ENCODE peak calls at places on chromosomes 3 and 15, in ten cellular contexts. One of them, this sample, is unnamed.

GRCh38 chr3:5264093-5264610 is 76.6 kb downstream of the EDEM1 start:
- DNase-seq in testis: no peak
- DNase-seq in uterus: no peak
- DNase-seq in tibial nerve: no peak
- DNase-seq in lower leg skin: no peak
- DNase-seq in NB4: no peak
- DNase-seq in stomach: no peak
- DNase-seq in sigmoid colon: no peak
- DNase-seq in heart left ventricle: no peak
- DNase-seq in adrenal gland: no peak
- DNase-seq in this sample: no peak

GRCh38 chr3:65603631-65604030 is 435.1 kb downstream of the MAGI1 start:
- DNase-seq in tibial nerve: no peak
- DNase-seq in NB4: no peak
- DNase-seq in sigmoid colon: no peak
- DNase-seq in stomach: no peak
- DNase-seq in lower leg skin: no peak
- DNase-seq in testis: no peak
- DNase-seq in adrenal gland: no peak
- DNase-seq in heart left ventricle: no peak
- DNase-seq in uterus: no peak
- DNase-seq in this sample: no peak

GRCh38 chr15:71730277-71731144 is 79.8 kb upstream of the NR2E3 start:
- DNase-seq in NB4: peak; percentile 66
- DNase-seq in adrenal gland: peak; percentile 51
- DNase-seq in lower leg skin: peak; percentile 44
- DNase-seq in sigmoid colon: no peak
- DNase-seq in tibial nerve: peak; percentile 73
- DNase-seq in testis: peak; percentile 70
- DNase-seq in uterus: peak; percentile 45
- DNase-seq in stomach: peak; percentile 49
- DNase-seq in heart left ventricle: no peak
- DNase-seq in this sample: peak; percentile 49

GRCh38 chr3:16300881-16301359 is 35.9 kb downstream of the OXNAD1 start:
- DNase-seq in heart left ventricle: no peak
- DNase-seq in uterus: no peak
- DNase-seq in lower leg skin: no peak
- DNase-seq in stomach: no peak
- DNase-seq in NB4: no peak
- DNase-seq in adrenal gland: no peak
- DNase-seq in sigmoid colon: no peak
- DNase-seq in tibial nerve: no peak
- DNase-seq in testis: no peak
- DNase-seq in this sample: no peak

GRCh38 chr3:177035678-177036077 is 161.6 kb downstream of the TBL1XR1 start:
- DNase-seq in tibial nerve: no peak
- DNase-seq in stomach: no peak
- DNase-seq in NB4: no peak
- DNase-seq in heart left ventricle: no peak
- DNase-seq in adrenal gland: no peak
- DNase-seq in sigmoid colon: no peak
- DNase-seq in lower leg skin: no peak
- DNase-seq in testis: no peak
- DNase-seq in uterus: no peak
- DNase-seq in this sample: no peak

GRCh38 chr3:83968386-83968785 is 990.4 kb upstream of the CADM2 start:
- DNase-seq in sigmoid colon: no peak
- DNase-seq in testis: no peak
- DNase-seq in adrenal gland: no peak
- DNase-seq in stomach: no peak
- DNase-seq in NB4: no peak
- DNase-seq in lower leg skin: no peak
- DNase-seq in tibial nerve: no peak
- DNase-seq in heart left ventricle: no peak
- DNase-seq in uterus: no peak
- DNase-seq in this sample: no peak

GRCh38 chr3:43105597-43106292 is at the start of gene POMGNT2:
- DNase-seq in sigmoid colon: peak; percentile 93
- DNase-seq in heart left ventricle: peak; percentile 93
- DNase-seq in NB4: peak; percentile 65
- DNase-seq in stomach: peak; percentile 92
- DNase-seq in adrenal gland: peak; percentile 94
- DNase-seq in tibial nerve: peak; percentile 77
- DNase-seq in lower leg skin: peak; percentile 83
- DNase-seq in uterus: peak; percentile 89
- DNase-seq in testis: peak; percentile 96
- DNase-seq in this sample: peak; percentile 92

GRCh38 chr3:178295257-178295912 is 240.9 kb upstream of the KCNMB2 start:
- DNase-seq in NB4: no peak
- DNase-seq in adrenal gland: no peak
- DNase-seq in tibial nerve: peak; percentile 21
- DNase-seq in stomach: no peak
- DNase-seq in sigmoid colon: no peak
- DNase-seq in heart left ventricle: peak; percentile 27
- DNase-seq in lower leg skin: peak; percentile 43
- DNase-seq in testis: no peak
- DNase-seq in uterus: peak; percentile 45
- DNase-seq in this sample: no peak

DNA sequence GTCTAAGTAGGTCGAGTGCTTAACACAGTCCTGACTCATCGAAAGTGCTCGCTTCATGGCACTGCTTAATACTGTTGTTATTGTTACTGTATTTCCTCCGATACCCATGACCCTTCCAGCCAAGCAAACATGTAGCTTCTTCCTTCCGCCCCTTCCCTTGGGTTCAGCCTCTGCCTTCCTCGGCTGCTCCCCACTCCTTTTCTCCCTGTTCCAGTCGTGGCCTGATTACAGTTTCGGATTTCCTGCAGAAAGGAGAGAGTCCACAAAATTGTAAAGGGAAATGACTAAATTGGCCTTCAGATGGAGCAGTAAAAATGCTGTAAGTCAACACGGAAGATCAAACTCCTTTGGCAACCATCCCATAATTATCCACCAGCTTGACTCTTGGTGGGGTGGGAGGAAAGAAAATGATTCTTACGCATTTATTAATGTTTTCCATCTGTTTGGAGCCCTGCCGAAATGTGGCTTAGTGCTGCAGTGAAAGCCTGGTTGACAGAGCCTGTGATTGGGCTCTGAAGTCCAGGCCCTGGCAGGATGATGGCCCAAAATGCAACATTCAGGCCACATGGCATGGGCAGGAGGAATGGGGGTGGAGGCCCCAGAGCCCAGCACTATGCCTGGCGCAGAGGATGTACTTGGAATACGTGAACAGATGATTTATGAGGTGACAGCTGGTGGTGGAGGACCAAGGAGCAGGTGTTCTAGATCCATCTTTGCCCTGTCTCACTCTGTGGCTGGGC is 37.6 kb downstream of the FAM3D start:
- DNase-seq in uterus: peak; percentile 41
- DNase-seq in testis: peak; percentile 55
- DNase-seq in stomach: no peak
- DNase-seq in heart left ventricle: no peak
- DNase-seq in tibial nerve: peak; percentile 91
- DNase-seq in adrenal gland: no peak
- DNase-seq in lower leg skin: peak; percentile 53
- DNase-seq in sigmoid colon: no peak
- DNase-seq in NB4: no peak
- DNase-seq in this sample: peak; percentile 73
- TF ChIP-seq CTCF in uterus: no peak
- TF ChIP-seq CTCF in testis: no peak
- TF ChIP-seq CTCF in stomach: no peak
- TF ChIP-seq CTCF in heart left ventricle: no peak
- TF ChIP-seq CTCF in tibial nerve: no peak
- TF ChIP-seq CTCF in adrenal gland: no peak
- TF ChIP-seq CTCF in lower leg skin: no peak
- TF ChIP-seq CTCF in sigmoid colon: no peak
- TF ChIP-seq CTCF in NB4: no peak
- TF ChIP-seq CTCF in this sample: no peak

GRCh38 chr3:196737655-196738054 is 2.0 kb upstream of the PAK2 start:
- DNase-seq in NB4: no peak
- DNase-seq in lower leg skin: no peak
- DNase-seq in testis: no peak
- DNase-seq in sigmoid colon: no peak
- DNase-seq in tibial nerve: no peak
- DNase-seq in stomach: no peak
- DNase-seq in uterus: no peak
- DNase-seq in heart left ventricle: no peak
- DNase-seq in adrenal gland: no peak
- DNase-seq in this sample: no peak

GRCh38 chr3:196741401-196741761 is 1.7 kb downstream of the PAK2 start:
- DNase-seq in NB4: no peak
- DNase-seq in testis: no peak
- DNase-seq in heart left ventricle: no peak
- DNase-seq in adrenal gland: no peak
- DNase-seq in tibial nerve: no peak
- DNase-seq in lower leg skin: no peak
- DNase-seq in uterus: no peak
- DNase-seq in stomach: no peak
- DNase-seq in sigmoid colon: no peak
- DNase-seq in this sample: no peak

GRCh38 chr3:196736670-196737374 is 2.8 kb upstream of the PAK2 start:
- DNase-seq in testis: no peak
- DNase-seq in tibial nerve: no peak
- DNase-seq in lower leg skin: no peak
- DNase-seq in NB4: no peak
- DNase-seq in uterus: no peak
- DNase-seq in heart left ventricle: no peak
- DNase-seq in stomach: no peak
- DNase-seq in sigmoid colon: no peak
- DNase-seq in adrenal gland: no peak
- DNase-seq in this sample: no peak

GRCh38 chr3:196739671-196740475 is at the start of gene PAK2:
- DNase-seq in NB4: peak; percentile 96
- DNase-seq in sigmoid colon: peak; percentile 94
- DNase-seq in uterus: peak; percentile 88
- DNase-seq in testis: peak; percentile 95
- DNase-seq in heart left ventricle: peak; percentile 94
- DNase-seq in tibial nerve: peak; percentile 79
- DNase-seq in lower leg skin: peak; percentile 89
- DNase-seq in adrenal gland: peak; percentile 93
- DNase-seq in stomach: peak; percentile 94
- DNase-seq in this sample: peak; percentile 92

GRCh38 chr3:196740476-196741400 is 1.1 kb downstream of the PAK2 start:
- DNase-seq in tibial nerve: peak; percentile 18
- DNase-seq in lower leg skin: peak; percentile 21
- DNase-seq in sigmoid colon: no peak
- DNase-seq in testis: peak; percentile 43
- DNase-seq in adrenal gland: peak; percentile 28
- DNase-seq in stomach: no peak
- DNase-seq in uterus: peak; percentile 19
- DNase-seq in heart left ventricle: no peak
- DNase-seq in NB4: peak; percentile 51
- DNase-seq in this sample: no peak
- TF ChIP-seq POLR2A in tibial nerve: no peak
- TF ChIP-seq POLR2A in lower leg skin: no peak
- TF ChIP-seq POLR2A in sigmoid colon: no peak
- TF ChIP-seq POLR2A in testis: no peak
- TF ChIP-seq POLR2A in adrenal gland: no peak
- TF ChIP-seq POLR2A in stomach: no peak
- TF ChIP-seq POLR2A in uterus: no peak
- TF ChIP-seq POLR2A in heart left ventricle: no peak
- TF ChIP-seq POLR2A in NB4: no peak
- TF ChIP-seq POLR2A in this sample: no peak

GRCh38 chr3:154971341-154971740 is 108.8 kb upstream of the MME start:
- DNase-seq in testis: no peak
- DNase-seq in heart left ventricle: no peak
- DNase-seq in uterus: no peak
- DNase-seq in NB4: no peak
- DNase-seq in lower leg skin: no peak
- DNase-seq in stomach: no peak
- DNase-seq in tibial nerve: no peak
- DNase-seq in adrenal gland: no peak
- DNase-seq in sigmoid colon: no peak
- DNase-seq in this sample: no peak

GRCh38 chr3:154967090-154967489 is 113.0 kb upstream of the MME start:
- DNase-seq in lower leg skin: no peak
- DNase-seq in testis: no peak
- DNase-seq in NB4: no peak
- DNase-seq in uterus: no peak
- DNase-seq in tibial nerve: no peak
- DNase-seq in heart left ventricle: no peak
- DNase-seq in adrenal gland: no peak
- DNase-seq in stomach: no peak
- DNase-seq in sigmoid colon: no peak
- DNase-seq in this sample: no peak

GRCh38 chr3:154970796-154971195 is 109.3 kb upstream of the MME start:
- DNase-seq in testis: no peak
- DNase-seq in heart left ventricle: no peak
- DNase-seq in sigmoid colon: no peak
- DNase-seq in NB4: peak; percentile 1
- DNase-seq in stomach: no peak
- DNase-seq in lower leg skin: no peak
- DNase-seq in tibial nerve: no peak
- DNase-seq in uterus: no peak
- DNase-seq in adrenal gland: no peak
- DNase-seq in this sample: no peak

GRCh38 chr3:154971771-154972326 is 108.3 kb upstream of the MME start:
- DNase-seq in NB4: no peak
- DNase-seq in adrenal gland: no peak
- DNase-seq in stomach: no peak
- DNase-seq in lower leg skin: no peak
- DNase-seq in tibial nerve: no peak
- DNase-seq in uterus: no peak
- DNase-seq in heart left ventricle: no peak
- DNase-seq in testis: no peak
- DNase-seq in sigmoid colon: no peak
- DNase-seq in this sample: no peak

DNA sequence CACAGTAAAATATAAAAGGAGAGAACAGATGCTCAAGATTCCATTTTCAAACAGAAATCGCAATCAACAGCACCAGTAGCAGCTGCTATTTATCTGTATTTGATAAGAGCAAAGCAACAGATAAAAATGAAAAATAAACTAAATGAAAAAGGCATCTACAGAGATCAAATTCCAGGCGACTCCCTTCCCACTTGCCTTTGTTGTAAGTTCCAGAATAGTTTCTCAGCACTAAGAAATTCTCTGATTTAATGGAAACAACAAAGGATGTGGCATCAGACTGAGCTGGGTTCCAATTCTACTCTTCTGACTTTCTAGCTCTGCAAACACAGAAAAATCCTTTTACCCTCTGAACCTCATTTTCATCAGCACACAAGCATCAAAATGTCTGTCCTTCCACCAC is 110.8 kb upstream of the MME start:
- DNase-seq in tibial nerve: no peak
- DNase-seq in adrenal gland: no peak
- DNase-seq in lower leg skin: no peak
- DNase-seq in sigmoid colon: no peak
- DNase-seq in stomach: no peak
- DNase-seq in heart left ventricle: no peak
- DNase-seq in uterus: no peak
- DNase-seq in NB4: no peak
- DNase-seq in testis: no peak
- DNase-seq in this sample: no peak
- H3K4me3 ChIP-seq in tibial nerve: no peak overlapping the region
- H3K4me3 ChIP-seq in adrenal gland: no peak overlapping the region
- H3K4me3 ChIP-seq in lower leg skin: no peak overlapping the region
- H3K4me3 ChIP-seq in sigmoid colon: no peak overlapping the region
- H3K4me3 ChIP-seq in stomach: no peak overlapping the region
- H3K4me3 ChIP-seq in heart left ventricle: no peak overlapping the region
- H3K4me3 ChIP-seq in uterus: no peak overlapping the region
- H3K4me3 ChIP-seq in NB4: no peak overlapping the region
- H3K4me3 ChIP-seq in testis: no peak overlapping the region
- H3K4me3 ChIP-seq in this sample: no peak overlapping the region

GRCh38 chr3:157204431-157204830 is 44.5 kb upstream of the CCNL1 start:
- DNase-seq in uterus: no peak
- DNase-seq in NB4: peak; percentile 36
- DNase-seq in stomach: no peak
- DNase-seq in lower leg skin: no peak
- DNase-seq in testis: no peak
- DNase-seq in heart left ventricle: no peak
- DNase-seq in tibial nerve: no peak
- DNase-seq in sigmoid colon: no peak
- DNase-seq in adrenal gland: no peak
- DNase-seq in this sample: no peak
- TF ChIP-seq CTCF in uterus: peak; percentile 23
- TF ChIP-seq CTCF in NB4: no peak
- TF ChIP-seq CTCF in stomach: peak; percentile 9
- TF ChIP-seq CTCF in lower leg skin: no peak
- TF ChIP-seq CTCF in testis: peak; percentile 11
- TF ChIP-seq CTCF in heart left ventricle: peak; percentile 59
- TF ChIP-seq CTCF in tibial nerve: peak; percentile 52
- TF ChIP-seq CTCF in sigmoid colon: peak; percentile 27
- TF ChIP-seq CTCF in adrenal gland: no peak
- TF ChIP-seq CTCF in this sample: peak; percentile 59

This sample was measured in body of pancreas.